ENCODE peak calls at places on chromosome 20, in six cellular contexts. N is hepatic stellate cell, R is M059J, O is non-pigmented ciliary epithelial cell, D is SJSA1, S is left lung. W is an unnamed sample.

GRCh38 chr20:36030143-36030542 is 61.8 kb downstream of the CNBD2 start:
- DNase-seq in N (no peak), R (no peak), O (no peak), D (no peak), S (no peak), W (no peak)

GRCh38 chr20:43508106-43508505 is 609 bp downstream of the L3MBTL1 start:
- DNase-seq in N (no peak), R (no peak), O (no peak), D (no peak), S (peak), W (no peak)

GRCh38 chr20:48933017-48933766 is 11.7 kb downstream of the ARFGEF2 start:
- DNase-seq in N (no peak), R (no peak), O (no peak), D (no peak), S (no peak), W (no peak)

GRCh38 chr20:3239026-3239866 is at the start of gene SLC4A11:
- DNase-seq in N (peak), R (peak), O (no peak), D (peak), S (peak), W (peak)

GRCh38 chr20:10316582-10316981 is 98.0 kb downstream of the SNAP25 start:
- DNase-seq in N (no peak), R (no peak), O (no peak), D (no peak), S (no peak), W (no peak)

GRCh38 chr20:8095648-8096572 is 36.2 kb upstream of the PLCB1 start:
- DNase-seq in N (no peak), R (no peak), O (no peak), D (no peak), S (no peak), W (no peak)

GRCh38 chr20:41367393-41367695 is 726 bp upstream of the EMILIN3 start:
- DNase-seq in N (no peak), R (no peak), O (no peak), D (no peak), S (no peak), W (no peak)

GRCh38 chr20:33235696-33236095 is at the start of gene BPIFA1:
- DNase-seq in N (no peak), R (no peak), O (no peak), D (no peak), S (no peak), W (no peak)

GRCh38 chr20:35329435-35330139 is 37.4 kb upstream of the FAM83C start:
- DNase-seq in N (no peak), R (peak), O (no peak), D (peak), S (no peak), W (no peak)

W was measured in BJ.